ENCODE peak calls at places on chromosome 18, in five cellular contexts. T, V, F, E and O are unnamed samples.

GRCh38 chr18:4004176-4004829 is 450.8 kb downstream of the DLGAP1 start:
- DNase-seq in T (no peak), V (no peak), F (no peak), E (peak; percentile 51), O (no peak)

GRCh38 chr18:48541026-48541746 is 2.4 kb downstream of the CTIF start:
- DNase-seq in T (no peak), V (no peak), F (peak; percentile 54), E (peak; percentile 92), O (peak; percentile 71)

GRCh38 chr18:26493021-26493420 is 55.3 kb downstream of the KCTD1 start:
- DNase-seq in T (no peak), V (no peak), F (no peak), E (peak; percentile 51), O (no peak)

GRCh38 chr18:2780750-2781149 is 66.1 kb upstream of the EMILIN2 start:
- DNase-seq in T (no peak), V (no peak), F (no peak), E (no peak), O (no peak)

GRCh38 chr18:47110875-47111274 is 39.4 kb downstream of the HDHD2 start:
- DNase-seq in T (no peak), V (no peak), F (no peak), E (no peak), O (no peak)

GRCh38 chr18:49862656-49863385 is 49.5 kb upstream of the ACAA2 start:
- DNase-seq in T (no peak), V (no peak), F (no peak), E (no peak), O (no peak)

GRCh38 chr18:45825258-45825744 is at the start of gene SIGLEC15:
- DNase-seq in T (no peak), V (no peak), F (no peak), E (no peak), O (no peak)

GRCh38 chr18:57965246-57965645 is 78.8 kb upstream of the NEDD4L start:
- DNase-seq in T (no peak), V (no peak), F (no peak), E (no peak), O (no peak)

GRCh38 chr18:37913051-37913450 is 347.5 kb upstream of the CELF4 start:
- DNase-seq in T (no peak), V (no peak), F (no peak), E (no peak), O (no peak)

GRCh38 chr18:60980422-60981005 is 352.7 kb upstream of the CDH20 start:
- DNase-seq in T (no peak), V (no peak), F (no peak), E (no peak), O (no peak)

GRCh38 chr18:9743200-9744016 is 35.3 kb downstream of the RAB31 start:
- DNase-seq in T (no peak), V (peak; percentile 54), F (no peak), E (peak; percentile 99), O (peak; percentile 66)

GRCh38 chr18:50192903-50193795 is 1.8 kb downstream of the MYO5B start:
- DNase-seq in T (no peak), V (no peak), F (no peak), E (no peak), O (no peak)

GRCh38 chr18:63553117-63553516 is 10.9 kb downstream of the SERPINB12 start:
- DNase-seq in T (no peak), V (no peak), F (peak; percentile 5), E (peak; percentile 97), O (no peak)

GRCh38 chr18:46946656-46947282 is 29.4 kb downstream of the KATNAL2 start:
- DNase-seq in T (peak; percentile 29), V (peak; percentile 30), F (peak; percentile 78), E (peak; percentile 86), O (peak; percentile 64)

GRCh38 chr18:79922971-79923411 is 28.5 kb downstream of the SLC66A2 start:
- DNase-seq in T (no peak), V (no peak), F (no peak), E (no peak), O (no peak)

GRCh38 chr18:5518899-5519371 is 24.9 kb downstream of the EPB41L3 start:
- DNase-seq in T (no peak), V (no peak), F (no peak), E (no peak), O (no peak)

GRCh38 chr18:54672846-54673475 is 81.9 kb downstream of the DYNAP start:
- DNase-seq in T (no peak), V (no peak), F (no peak), E (no peak), O (no peak)

GRCh38 chr18:48481092-48481491 is 57.7 kb upstream of the CTIF start:
- DNase-seq in T (no peak), V (no peak), F (no peak), E (no peak), O (no peak)

GRCh38 chr18:10284571-10285282 is 169.7 kb upstream of the APCDD1 start:
- DNase-seq in T (no peak), V (no peak), F (no peak), E (no peak), O (no peak)

GRCh38 chr18:46920067-46920466 is 2.7 kb downstream of the KATNAL2 start:
- DNase-seq in T (no peak), V (no peak), F (no peak), E (no peak), O (no peak)

GRCh38 chr18:23857756-23858155 is 156.8 kb upstream of the TTC39C start:
- DNase-seq in T (no peak), V (no peak), F (no peak), E (peak; percentile 84), O (no peak)

GRCh38 chr18:23134780-23135678 is at the start of gene CABLES1:
- DNase-seq in T (peak; percentile 20), V (no peak), F (peak; percentile 70), E (peak; percentile 63), O (peak; percentile 96)

GRCh38 chr18:48784654-48785053 is 166.1 kb downstream of the SMAD7 start:
- DNase-seq in T (no peak), V (no peak), F (no peak), E (no peak), O (no peak)

GRCh38 chr18:48889115-48889941 is 61.4 kb downstream of the SMAD7 start:
- DNase-seq in T (no peak), V (no peak), F (peak; percentile 65), E (no peak), O (no peak)

GRCh38 chr18:5894613-5895299 is 566 bp downstream of the TMEM200C start:
- DNase-seq in T (no peak), V (no peak), F (no peak), E (peak; percentile 1), O (peak; percentile 37)

GRCh38 chr18:58290059-58290747 is 246.2 kb downstream of the NEDD4L start:
- DNase-seq in T (no peak), V (no peak), F (no peak), E (peak; percentile 84), O (no peak)

GRCh38 chr18:32439241-32439640 is 31.4 kb downstream of the GAREM1 start:
- DNase-seq in T (no peak), V (no peak), F (no peak), E (no peak), O (no peak)

GRCh38 chr18:36149514-36150289 is 20.0 kb downstream of the ELP2 start:
- DNase-seq in T (no peak), V (no peak), F (no peak), E (no peak), O (no peak)

GRCh38 chr18:59712311-59712710 is 15.1 kb upstream of the CCBE1 start:
- DNase-seq in T (no peak), V (no peak), F (no peak), E (no peak), O (no peak)

GRCh38 chr18:32333781-32334180 is 136.9 kb downstream of the GAREM1 start:
- DNase-seq in T (no peak), V (no peak), F (no peak), E (no peak), O (no peak)

GRCh38 chr18:76521367-76521766 is 26.3 kb upstream of the ZNF516 start:
- DNase-seq in T (no peak), V (no peak), F (no peak), E (no peak), O (no peak)

GRCh38 chr18:48933578-48934399 is 17.0 kb downstream of the SMAD7 start:
- DNase-seq in T (no peak), V (no peak), F (no peak), E (no peak), O (no peak)

GRCh38 chr18:21179590-21180220 is 62.3 kb upstream of the GREB1L start:
- DNase-seq in T (peak; percentile 39), V (no peak), F (peak; percentile 27), E (peak; percentile 72), O (peak; percentile 27)

GRCh38 chr18:32730620-32731021 is 42.2 kb downstream of the KLHL14 start:
- DNase-seq in T (no peak), V (no peak), F (no peak), E (no peak), O (no peak)

GRCh38 chr18:750456-750855 is 38.0 kb upstream of the ENOSF1 start:
- DNase-seq in T (no peak), V (no peak), F (no peak), E (no peak), O (no peak)

GRCh38 chr18:70671889-70672551 is 383.2 kb downstream of the SOCS6 start:
- DNase-seq in T (no peak), V (no peak), F (peak; percentile 8), E (no peak), O (no peak)

GRCh38 chr18:46152808-46153617 is 48.8 kb downstream of the HAUS1 start:
- DNase-seq in T (no peak), V (no peak), F (no peak), E (peak; percentile 67), O (no peak)

GRCh38 chr18:42025974-42026625 is 71.1 kb downstream of the PIK3C3 start:
- DNase-seq in T (no peak), V (no peak), F (no peak), E (no peak), O (no peak)